ENCODE peak calls at places on chromosomes 13 and 19, in five cellular contexts. One of them, this sample, is unnamed.

GRCh38 chr13:34772206-34772605 is 169.9 kb upstream of the NBEA start:
- DNase-seq in heart left ventricle: no peak
- DNase-seq in aorta: no peak
- DNase-seq in left ventricle myocardium inferior: no peak
- DNase-seq in skeletal muscle cell: no peak
- DNase-seq in this sample: no peak

GRCh38 chr19:32200312-32201038 is 144.9 kb upstream of the ZNF507 start:
- DNase-seq in aorta: no peak
- DNase-seq in heart left ventricle: peak; percentile 19
- DNase-seq in skeletal muscle cell: no peak
- DNase-seq in left ventricle myocardium inferior: peak; percentile 46
- DNase-seq in this sample: no peak

GRCh38 chr19:33781536-33781935 is 15.1 kb upstream of the KCTD15 start:
- DNase-seq in left ventricle myocardium inferior: no peak
- DNase-seq in aorta: no peak
- DNase-seq in heart left ventricle: no peak
- DNase-seq in skeletal muscle cell: no peak
- DNase-seq in this sample: no peak

GRCh38 chr19:50178859-50179537 is 15.9 kb upstream of the IZUMO2 start:
- DNase-seq in left ventricle myocardium inferior: no peak
- DNase-seq in aorta: no peak
- DNase-seq in heart left ventricle: no peak
- DNase-seq in skeletal muscle cell: no peak
- DNase-seq in this sample: no peak

GRCh38 chr13:107210216-107211010 is 642.5 kb upstream of the ARGLU1 start:
- DNase-seq in skeletal muscle cell: no peak
- DNase-seq in heart left ventricle: no peak
- DNase-seq in left ventricle myocardium inferior: no peak
- DNase-seq in aorta: no peak
- DNase-seq in this sample: no peak

GRCh38 chr19:40612831-40613668 is 11.9 kb downstream of the LTBP4 start:
- DNase-seq in aorta: peak; percentile 74
- DNase-seq in left ventricle myocardium inferior: no peak
- DNase-seq in heart left ventricle: peak; percentile 39
- DNase-seq in skeletal muscle cell: no peak
- DNase-seq in this sample: no peak

GRCh38 chr13:81778350-81778749 is 1437.4 kb upstream of the SPRY2 start:
- DNase-seq in left ventricle myocardium inferior: no peak
- DNase-seq in aorta: no peak
- DNase-seq in heart left ventricle: no peak
- DNase-seq in skeletal muscle cell: no peak
- DNase-seq in this sample: no peak

GRCh38 chr19:49151339-49152217 is 3.6 kb downstream of the HRC start:
- DNase-seq in aorta: peak; percentile 66
- DNase-seq in heart left ventricle: peak; percentile 55
- DNase-seq in skeletal muscle cell: no peak
- DNase-seq in left ventricle myocardium inferior: peak; percentile 56
- DNase-seq in this sample: peak; percentile 44

GRCh38 chr19:52962394-52963228 is at the start of gene ZNF816:
- DNase-seq in aorta: peak; percentile 99
- DNase-seq in skeletal muscle cell: peak; percentile 78
- DNase-seq in left ventricle myocardium inferior: peak; percentile 99
- DNase-seq in heart left ventricle: peak; percentile 97
- DNase-seq in this sample: peak; percentile 98

GRCh38 chr19:10797078-10797477 is 38.9 kb downstream of the TMED1 start:
- DNase-seq in heart left ventricle: no peak
- DNase-seq in aorta: no peak
- DNase-seq in skeletal muscle cell: no peak
- DNase-seq in left ventricle myocardium inferior: no peak
- DNase-seq in this sample: no peak

GRCh38 chr19:15812059-15812722 is 3.3 kb downstream of the OR10H1 start:
- DNase-seq in heart left ventricle: no peak
- DNase-seq in skeletal muscle cell: no peak
- DNase-seq in left ventricle myocardium inferior: no peak
- DNase-seq in aorta: no peak
- DNase-seq in this sample: no peak

GRCh38 chr19:48966541-48967345 is 1.6 kb downstream of the FTL start:
- DNase-seq in skeletal muscle cell: no peak
- DNase-seq in left ventricle myocardium inferior: no peak
- DNase-seq in aorta: no peak
- DNase-seq in heart left ventricle: no peak
- DNase-seq in this sample: peak; percentile 33

DNA sequence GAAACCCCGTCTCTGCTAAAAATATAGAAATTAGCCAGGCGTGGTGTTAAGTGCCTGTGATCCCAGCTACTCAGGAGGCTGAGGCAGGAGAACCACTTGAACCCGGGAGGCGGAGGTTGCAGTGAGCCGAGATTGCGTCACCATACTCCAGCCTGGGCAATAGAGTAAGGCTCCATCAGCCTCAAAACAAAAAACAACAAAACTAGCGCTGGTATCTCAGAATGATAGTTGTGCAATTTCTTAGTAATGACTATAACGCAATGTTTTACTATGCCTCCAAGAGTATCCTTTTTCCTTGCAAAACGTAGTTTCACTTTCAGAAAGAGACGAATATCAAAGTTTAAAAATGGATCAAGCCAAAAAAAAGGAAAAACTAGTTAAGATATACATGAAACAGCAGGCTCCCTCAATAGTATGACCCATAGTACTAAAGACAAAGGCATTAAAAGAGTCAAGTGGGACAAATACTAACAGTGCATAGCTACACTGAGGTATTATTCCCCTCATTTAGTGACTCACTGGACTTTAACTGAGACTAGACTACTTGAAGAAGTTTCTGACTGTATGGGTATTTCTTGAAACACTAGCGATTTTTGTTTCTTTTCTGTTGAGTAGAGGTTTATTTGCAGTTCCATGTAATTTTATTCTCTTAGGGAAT is 10.5 kb upstream of the ITM2B start:
- DNase-seq in aorta: peak; percentile 71
- DNase-seq in heart left ventricle: no peak
- DNase-seq in left ventricle myocardium inferior: peak; percentile 46
- DNase-seq in skeletal muscle cell: no peak
- DNase-seq in this sample: peak; percentile 35
- H3K4me3 ChIP-seq in aorta: peak overlapping the region; percentile 26
- H3K4me3 ChIP-seq in heart left ventricle: peak overlapping the region; percentile 41
- H3K4me3 ChIP-seq in left ventricle myocardium inferior: peak overlapping the region; percentile 57
- H3K4me3 ChIP-seq in skeletal muscle cell: no peak overlapping the region
- H3K4me3 ChIP-seq in this sample: peak overlapping the region; percentile 42

GRCh38 chr19:14061751-14062557 is at the start of gene PALM3:
- DNase-seq in skeletal muscle cell: no peak
- DNase-seq in heart left ventricle: no peak
- DNase-seq in left ventricle myocardium inferior: no peak
- DNase-seq in aorta: no peak
- DNase-seq in this sample: no peak
- H3K4me3 ChIP-seq in skeletal muscle cell: no peak within 1 kb of the TSS
- H3K4me3 ChIP-seq in heart left ventricle: no peak within 1 kb of the TSS
- H3K4me3 ChIP-seq in left ventricle myocardium inferior: no peak within 1 kb of the TSS
- H3K4me3 ChIP-seq in aorta: no peak within 1 kb of the TSS
- H3K4me3 ChIP-seq in this sample: no peak within 1 kb of the TSS

GRCh38 chr19:13019330-13019729 is 24.1 kb downstream of the NFIX start:
- DNase-seq in left ventricle myocardium inferior: no peak
- DNase-seq in aorta: no peak
- DNase-seq in skeletal muscle cell: no peak
- DNase-seq in heart left ventricle: no peak
- DNase-seq in this sample: no peak

GRCh38 chr19:13016245-13016627 is 21.0 kb downstream of the NFIX start:
- DNase-seq in heart left ventricle: no peak
- DNase-seq in skeletal muscle cell: no peak
- DNase-seq in aorta: no peak
- DNase-seq in left ventricle myocardium inferior: no peak
- DNase-seq in this sample: no peak

GRCh38 chr19:13018037-13018914 is 23.0 kb downstream of the NFIX start:
- DNase-seq in left ventricle myocardium inferior: peak; percentile 79
- DNase-seq in heart left ventricle: peak; percentile 65
- DNase-seq in aorta: peak; percentile 80
- DNase-seq in skeletal muscle cell: no peak
- DNase-seq in this sample: no peak

GRCh38 chr19:13016628-13017305 is 21.5 kb downstream of the NFIX start:
- DNase-seq in left ventricle myocardium inferior: no peak
- DNase-seq in heart left ventricle: no peak
- DNase-seq in aorta: no peak
- DNase-seq in skeletal muscle cell: no peak
- DNase-seq in this sample: no peak

GRCh38 chr19:13017306-13018036 is 22.2 kb downstream of the NFIX start:
- DNase-seq in skeletal muscle cell: no peak
- DNase-seq in heart left ventricle: no peak
- DNase-seq in aorta: no peak
- DNase-seq in left ventricle myocardium inferior: no peak
- DNase-seq in this sample: no peak
- H3K4me3 ChIP-seq in skeletal muscle cell: no peak overlapping the region
- H3K4me3 ChIP-seq in heart left ventricle: peak overlapping the region; percentile 2
- H3K4me3 ChIP-seq in aorta: no peak overlapping the region
- H3K4me3 ChIP-seq in left ventricle myocardium inferior: peak overlapping the region; percentile 44
- H3K4me3 ChIP-seq in this sample: no peak overlapping the region

DNA sequence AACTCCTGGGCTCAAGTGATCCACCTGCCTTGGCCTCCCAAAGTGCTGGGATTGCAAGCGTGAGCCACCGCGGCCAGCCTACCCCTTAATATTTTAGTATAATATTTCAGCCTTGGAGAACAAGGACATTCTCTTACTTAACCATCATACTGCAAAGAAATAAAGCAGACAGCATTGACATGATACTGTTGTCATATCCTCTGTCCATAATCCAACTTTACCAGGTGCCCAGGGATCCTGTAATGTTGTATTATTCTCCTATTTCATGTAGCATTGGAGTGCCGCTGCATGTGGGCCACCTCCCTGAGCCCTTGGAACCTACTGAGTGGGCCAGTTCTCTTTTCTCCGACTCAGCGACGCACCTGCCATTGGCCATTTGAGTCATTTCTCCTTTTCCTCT is 21.4 kb upstream of the EHD2 start:
- DNase-seq in heart left ventricle: no peak
- DNase-seq in left ventricle myocardium inferior: no peak
- DNase-seq in aorta: no peak
- DNase-seq in skeletal muscle cell: no peak
- DNase-seq in this sample: no peak
- H3K4me3 ChIP-seq in heart left ventricle: no peak overlapping the region
- H3K4me3 ChIP-seq in left ventricle myocardium inferior: no peak overlapping the region
- H3K4me3 ChIP-seq in aorta: no peak overlapping the region
- H3K4me3 ChIP-seq in skeletal muscle cell: no peak overlapping the region
- H3K4me3 ChIP-seq in this sample: no peak overlapping the region

DNA sequence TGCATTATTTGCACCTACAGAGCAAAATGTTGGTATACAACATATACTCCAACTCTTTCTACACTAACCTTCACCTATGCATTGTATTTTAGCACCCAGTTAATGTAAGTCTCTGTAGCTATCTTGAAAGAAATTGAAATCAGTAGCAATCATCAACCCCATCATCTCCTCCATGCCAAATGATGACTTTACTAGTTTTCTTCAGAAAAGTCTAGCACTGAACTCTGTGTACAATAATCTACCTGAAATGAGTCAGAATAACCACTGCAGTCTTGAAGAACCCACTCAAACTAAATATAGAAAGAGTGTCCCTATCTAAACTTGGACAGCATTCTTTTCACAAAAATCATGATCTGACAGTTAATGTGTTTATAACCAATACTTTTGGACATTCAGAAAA is 9.8 kb downstream of the IRS2 start:
- DNase-seq in skeletal muscle cell: no peak
- DNase-seq in left ventricle myocardium inferior: no peak
- DNase-seq in heart left ventricle: no peak
- DNase-seq in aorta: no peak
- DNase-seq in this sample: no peak
- H3K4me3 ChIP-seq in skeletal muscle cell: no peak overlapping the region
- H3K4me3 ChIP-seq in left ventricle myocardium inferior: peak overlapping the region; percentile 78
- H3K4me3 ChIP-seq in heart left ventricle: no peak overlapping the region
- H3K4me3 ChIP-seq in aorta: peak overlapping the region; percentile 12
- H3K4me3 ChIP-seq in this sample: no peak overlapping the region

DNA sequence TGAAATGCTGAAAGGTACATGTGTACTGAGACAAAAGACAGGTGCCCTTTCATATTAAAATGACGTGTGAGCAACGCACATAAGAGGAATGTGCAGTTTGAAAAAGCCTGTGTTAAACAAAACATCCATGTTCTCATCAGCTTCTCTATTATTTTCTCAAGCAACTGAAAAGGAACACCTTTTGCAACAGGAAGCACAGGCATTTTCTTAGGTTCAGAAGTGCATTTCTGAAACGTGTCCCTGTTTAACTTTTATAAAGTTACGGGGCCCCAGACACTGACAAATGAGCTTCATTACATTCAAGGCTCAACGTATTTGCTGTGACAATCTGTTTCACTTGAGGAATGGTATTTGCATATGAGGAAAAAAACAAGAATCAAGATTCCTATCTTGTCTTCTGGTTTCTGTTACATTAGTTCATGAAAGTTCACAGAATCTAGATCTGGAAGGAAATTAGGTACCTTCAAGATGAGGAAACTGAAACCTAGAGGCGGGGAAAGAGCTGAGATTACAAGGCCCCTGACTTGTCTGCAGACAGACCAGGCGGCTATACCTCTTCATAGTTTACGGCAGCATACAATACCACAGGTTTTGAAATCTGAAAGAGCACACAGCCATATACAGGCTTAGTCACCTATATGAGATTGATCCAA is 431.7 kb downstream of the KLF12 start:
- DNase-seq in aorta: no peak
- DNase-seq in left ventricle myocardium inferior: no peak
- DNase-seq in heart left ventricle: no peak
- DNase-seq in skeletal muscle cell: no peak
- DNase-seq in this sample: no peak
- H3K4me3 ChIP-seq in aorta: no peak overlapping the region
- H3K4me3 ChIP-seq in left ventricle myocardium inferior: no peak overlapping the region
- H3K4me3 ChIP-seq in heart left ventricle: no peak overlapping the region
- H3K4me3 ChIP-seq in skeletal muscle cell: no peak overlapping the region
- H3K4me3 ChIP-seq in this sample: no peak overlapping the region

This sample was measured in foreskin fibroblast.